ENCODE peak calls at places on chromosome 20, in eight cellular contexts. J, U, C, D, E, S, I and O are unnamed samples.

GRCh38 chr20:40506567-40506966 is 182.5 kb downstream of the MAFB start:
- DNase-seq in C (peak; percentile 69), J (no peak), U (no peak), I (no peak), E (peak; percentile 97), S (peak; percentile 72), D (no peak), O (no peak)

GRCh38 chr20:35992713-35993335 is 24.4 kb downstream of the CNBD2 start:
- DNase-seq in E (peak; percentile 40), J (peak; percentile 67), I (peak; percentile 60), D (peak; percentile 49), C (peak; percentile 44), U (peak; percentile 65), S (no peak), O (no peak)

GRCh38 chr20:23626040-23626620 is 11.6 kb downstream of the CST3 start:
- DNase-seq in C (peak; percentile 58), U (no peak), J (peak; percentile 56), S (no peak), I (no peak), D (no peak), E (no peak), O (no peak)

GRCh38 chr20:62898970-62899632 is 27.2 kb downstream of the DIDO1 start:
- DNase-seq in I (no peak), C (no peak), U (no peak), S (no peak), D (no peak), J (no peak), E (no peak), O (no peak)

GRCh38 chr20:62320581-62321354 is 18.0 kb downstream of the ADRM1 start:
- DNase-seq in C (peak; percentile 23), D (peak; percentile 72), J (peak; percentile 82), E (no peak), S (peak; percentile 25), U (no peak), I (no peak), O (no peak)

GRCh38 chr20:53654932-53655674 is 61.5 kb upstream of the ZNF217 start:
- DNase-seq in D (no peak), U (no peak), J (no peak), S (no peak), C (peak; percentile 61), I (no peak), E (no peak), O (no peak)

GRCh38 chr20:11499235-11499634 is 418.5 kb upstream of the BTBD3 start:
- DNase-seq in E (peak; percentile 29), U (no peak), D (no peak), S (no peak), I (no peak), J (no peak), C (no peak), O (no peak)

GRCh38 chr20:52083627-52084232 is 107.8 kb downstream of the ZFP64 start:
- DNase-seq in D (peak; percentile 57), C (peak; percentile 54), I (peak; percentile 12), J (peak; percentile 84), S (no peak), E (peak; percentile 52), U (no peak), O (no peak)

GRCh38 chr20:50186151-50186885 is 4.3 kb upstream of the CEBPB start:
- DNase-seq in S (peak; percentile 90), E (peak; percentile 60), C (peak; percentile 97), I (peak; percentile 80), J (peak; percentile 97), U (peak; percentile 78), D (peak; percentile 90), O (peak; percentile 74)

GRCh38 chr20:38755324-38755910 is 7.2 kb downstream of the ACTR5 start:
- DNase-seq in E (no peak), S (no peak), C (no peak), I (no peak), J (no peak), D (no peak), U (no peak), O (no peak)

GRCh38 chr20:5328228-5328627 is 11.5 kb upstream of the PROKR2 start:
- DNase-seq in D (no peak), C (no peak), J (no peak), E (no peak), U (no peak), I (no peak), S (no peak), O (no peak)

GRCh38 chr20:47607208-47607613 is 105.5 kb downstream of the NCOA3 start:
- DNase-seq in I (no peak), C (no peak), D (no peak), J (no peak), E (peak; percentile 61), S (no peak), U (no peak), O (no peak)

GRCh38 chr20:32207626-32208498 is at the start of the genes PLAGL2 and POFUT1:
- DNase-seq in I (peak; percentile 89), D (peak; percentile 80), E (peak; percentile 80), S (peak; percentile 91), J (peak; percentile 92), U (peak; percentile 89), C (peak; percentile 93), O (peak; percentile 90)

GRCh38 chr20:45088247-45088646 is 12.7 kb downstream of the KCNS1 start:
- DNase-seq in D (no peak), J (no peak), E (peak; percentile 91), S (no peak), U (no peak), C (no peak), I (no peak), O (no peak)

GRCh38 chr20:64131406-64131805 is 24.0 kb upstream of the NPBWR2 start:
- DNase-seq in C (no peak), D (no peak), E (no peak), S (no peak), I (no peak), J (peak; percentile 7), U (no peak), O (no peak)

GRCh38 chr20:2840967-2841531 is 504 bp downstream of the VPS16 start:
- DNase-seq in D (peak; percentile 61), I (no peak), J (peak; percentile 76), U (no peak), C (peak; percentile 53), S (peak; percentile 68), E (peak; percentile 76), O (peak; percentile 27)

GRCh38 chr20:13428684-13429083 is 207.6 kb downstream of the ISM1 start:
- DNase-seq in I (no peak), C (no peak), J (no peak), S (no peak), U (no peak), E (no peak), D (no peak), O (no peak)

DNA sequence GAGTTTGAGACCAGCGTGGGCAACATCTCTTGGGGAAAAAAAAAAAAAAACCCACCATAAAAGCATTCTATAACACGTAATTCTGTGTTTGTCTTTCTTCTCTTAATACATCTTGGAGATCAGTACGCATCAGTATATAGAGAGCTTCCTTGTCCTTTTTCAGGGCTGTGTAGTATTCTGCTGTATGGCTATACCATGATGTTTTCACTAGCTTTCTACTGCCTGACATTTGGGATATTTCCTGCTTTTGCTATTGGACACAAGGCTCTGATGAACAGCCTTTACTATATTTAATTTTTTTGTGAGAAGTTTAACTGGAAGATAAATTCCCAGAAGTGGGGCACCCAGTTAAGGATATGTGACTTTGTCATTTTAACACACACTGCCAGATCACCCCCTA is 7.0 kb downstream of the TRIB3 start:
- DNase-seq in U (no peak), J (no peak), D (no peak), S (no peak), C (no peak), E (no peak), I (no peak), O (no peak)
- H3K9me3 ChIP-seq in U (no peaks in the 10 kb centered on the region), J (no peaks in the 10 kb centered on the region), D (no peaks in the 10 kb centered on the region), S (no peaks in the 10 kb centered on the region), C (no peaks in the 10 kb centered on the region), E (no peaks in the 10 kb centered on the region), I (no peaks in the 10 kb centered on the region), O (no peaks in the 10 kb centered on the region)

GRCh38 chr20:56091635-56092180 is 86.4 kb upstream of the CBLN4 start:
- DNase-seq in J (no peak), D (no peak), U (no peak), I (no peak), E (no peak), S (no peak), C (no peak), O (no peak)
- H3K9me3 ChIP-seq in J (no peaks in the 10 kb centered on the region), D (peaks cover 70% of the 10 kb centered on the region), U (peaks cover 11% of the 10 kb centered on the region), I (no peaks in the 10 kb centered on the region), E (no peaks in the 10 kb centered on the region), S (no peaks in the 10 kb centered on the region), C (no peaks in the 10 kb centered on the region), O (peaks cover 2% of the 10 kb centered on the region)

GRCh38 chr20:59817406-59817805 is 116.0 kb downstream of the SYCP2 start:
- DNase-seq in U (no peak), J (no peak), E (no peak), C (no peak), D (peak; percentile 12), I (no peak), S (no peak), O (no peak)
- H3K9me3 ChIP-seq in U (no peaks in the 10 kb centered on the region), J (no peaks in the 10 kb centered on the region), E (no peaks in the 10 kb centered on the region), C (no peaks in the 10 kb centered on the region), D (no peaks in the 10 kb centered on the region), I (no peaks in the 10 kb centered on the region), S (no peaks in the 10 kb centered on the region), O (no peaks in the 10 kb centered on the region)

GRCh38 chr20:708956-709355 is 33.4 kb upstream of the SCRT2 start:
- DNase-seq in J (no peak), C (no peak), E (no peak), I (no peak), D (peak; percentile 15), S (no peak), U (no peak), O (no peak)

GRCh38 chr20:710762-711120 is 35.1 kb upstream of the SCRT2 start:
- DNase-seq in C (no peak), S (no peak), D (no peak), U (no peak), I (no peak), E (no peak), J (no peak), O (no peak)

GRCh38 chr20:709864-710761 is 34.5 kb upstream of the SCRT2 start:
- DNase-seq in S (no peak), C (no peak), D (peak; percentile 34), J (no peak), U (no peak), E (no peak), I (no peak), O (no peak)

GRCh38 chr20:709421-709820 is 33.8 kb upstream of the SCRT2 start:
- DNase-seq in E (no peak), J (no peak), I (no peak), D (peak; percentile 34), U (no peak), C (no peak), S (peak; percentile 64), O (no peak)

GRCh38 chr20:711526-711925 is 35.9 kb upstream of the SCRT2 start:
- DNase-seq in U (no peak), E (no peak), J (no peak), D (peak; percentile 23), S (no peak), C (no peak), I (no peak), O (no peak)
- H3K9me3 ChIP-seq in U (peaks cover 5% of the 10 kb centered on the region), E (no peaks in the 10 kb centered on the region), J (peaks cover 8% of the 10 kb centered on the region), D (no peaks in the 10 kb centered on the region), S (no peaks in the 10 kb centered on the region), C (peaks cover 5% of the 10 kb centered on the region), I (no peaks in the 10 kb centered on the region), O (no peaks in the 10 kb centered on the region)